ENCODE peak calls at places on chromosomes 11 and 22, in nine cellular contexts. F is fibroblast of lung; Q is substantia nigra; P is naive thymus-derived CD4-positive, alpha-beta T cell; Y is WERI-Rb-1; X is stomach; C is heart left ventricle; S is body of pancreas; T is sigmoid colon. G is an unnamed sample.

GRCh38 chr11:79388201-79388600 is 52.6 kb downstream of the TENM4 start:
- DNase-seq in Y (no peak), S (no peak), F (no peak), X (no peak), Q (no peak), T (no peak), C (no peak), P (no peak), G (no peak)

GRCh38 chr11:24181395-24182047 is 315.3 kb upstream of the LUZP2 start:
- DNase-seq in P (no peak), S (no peak), F (no peak), T (no peak), X (no peak), Y (no peak), Q (no peak), C (no peak), G (no peak)

GRCh38 chr11:83047515-83048225 is 24.0 kb downstream of the RAB30 start:
- DNase-seq in T (no peak), Q (no peak), X (no peak), C (no peak), S (no peak), F (peak; percentile 40), Y (no peak), P (no peak), G (no peak)

GRCh38 chr11:130300567-130300966 is 14.2 kb downstream of the ZBTB44 start:
- DNase-seq in P (no peak), C (no peak), S (no peak), Q (no peak), X (no peak), Y (no peak), F (no peak), T (no peak), G (no peak)

GRCh38 chr11:131584694-131585592 is 214.5 kb downstream of the NTM start:
- DNase-seq in Y (no peak), T (no peak), C (no peak), X (no peak), P (no peak), S (no peak), Q (peak; percentile 96), F (peak; percentile 28), G (no peak)

GRCh38 chr11:79082920-79083319 is 357.9 kb downstream of the TENM4 start:
- DNase-seq in T (no peak), C (no peak), F (no peak), X (no peak), P (no peak), Y (no peak), Q (no peak), S (no peak), G (no peak)

GRCh38 chr11:57751676-57752253 is at the start of gene BTBD18:
- DNase-seq in P (no peak), Y (peak; percentile 29), S (peak; percentile 69), F (peak; percentile 70), C (peak; percentile 37), Q (no peak), X (peak; percentile 56), T (no peak), G (no peak)

GRCh38 chr11:14974723-14975587 is 2.8 kb upstream of the CALCA start:
- DNase-seq in S (peak; percentile 68), Y (peak; percentile 52), T (no peak), P (peak; percentile 49), C (no peak), X (peak; percentile 49), Q (no peak), F (peak; percentile 56), G (no peak)

GRCh38 chr11:110095554-110095953 is 2.4 kb downstream of the ZC3H12C start:
- DNase-seq in C (no peak), P (no peak), S (no peak), F (no peak), Q (no peak), T (no peak), Y (no peak), X (no peak), G (no peak)

GRCh38 chr22:38973289-38974169 is 8.6 kb upstream of the APOBEC3B start:
- DNase-seq in X (peak; percentile 64), F (peak; percentile 37), T (no peak), Y (peak; percentile 37), Q (no peak), C (no peak), S (no peak), P (peak; percentile 54), G (no peak)

DNA sequence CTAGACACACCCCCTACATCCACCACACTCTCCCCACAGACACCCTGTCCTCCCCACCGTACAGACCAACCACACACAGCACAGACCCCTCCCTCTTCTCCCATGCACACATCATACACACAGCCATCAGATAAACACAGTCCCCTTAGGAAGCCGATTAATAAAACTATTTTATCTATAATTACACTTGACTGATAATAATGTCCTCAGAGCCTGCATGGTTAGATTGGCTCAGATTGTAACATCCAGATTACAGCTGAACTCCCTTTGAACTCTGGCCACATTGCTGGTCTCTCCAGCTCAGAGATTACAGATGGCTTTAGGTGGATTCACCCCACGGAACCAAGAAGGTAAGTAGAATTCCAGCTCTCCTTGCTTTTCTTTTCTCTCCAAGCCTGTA is 9.5 kb upstream of the ELF5 start:
- DNase-seq in F (no peak), X (no peak), P (no peak), C (no peak), Y (peak; percentile 34), T (no peak), S (no peak), Q (no peak), G (no peak)
- H3K27ac ChIP-seq in F (no peak overlapping the region), X (no peak overlapping the region), P (no peak overlapping the region), C (no peak overlapping the region), Y (no peak overlapping the region), T (no peak overlapping the region), S (no peak overlapping the region), Q (no peak overlapping the region), G (no peak overlapping the region)

GRCh38 chr22:40009231-40009769 is 14.5 kb downstream of the FAM83F start:
- DNase-seq in F (no peak), T (no peak), P (no peak), X (peak; percentile 41), C (no peak), Y (peak; percentile 93), Q (no peak), S (peak; percentile 47), G (no peak)
- H3K27ac ChIP-seq in F (no peak overlapping the region), T (no peak overlapping the region), P (peak overlapping the region; percentile 61), X (no peak overlapping the region), C (no peak overlapping the region), Y (peak overlapping the region; percentile 90), Q (no peak overlapping the region), S (no peak overlapping the region), G (peak overlapping the region; percentile 53)

DNA sequence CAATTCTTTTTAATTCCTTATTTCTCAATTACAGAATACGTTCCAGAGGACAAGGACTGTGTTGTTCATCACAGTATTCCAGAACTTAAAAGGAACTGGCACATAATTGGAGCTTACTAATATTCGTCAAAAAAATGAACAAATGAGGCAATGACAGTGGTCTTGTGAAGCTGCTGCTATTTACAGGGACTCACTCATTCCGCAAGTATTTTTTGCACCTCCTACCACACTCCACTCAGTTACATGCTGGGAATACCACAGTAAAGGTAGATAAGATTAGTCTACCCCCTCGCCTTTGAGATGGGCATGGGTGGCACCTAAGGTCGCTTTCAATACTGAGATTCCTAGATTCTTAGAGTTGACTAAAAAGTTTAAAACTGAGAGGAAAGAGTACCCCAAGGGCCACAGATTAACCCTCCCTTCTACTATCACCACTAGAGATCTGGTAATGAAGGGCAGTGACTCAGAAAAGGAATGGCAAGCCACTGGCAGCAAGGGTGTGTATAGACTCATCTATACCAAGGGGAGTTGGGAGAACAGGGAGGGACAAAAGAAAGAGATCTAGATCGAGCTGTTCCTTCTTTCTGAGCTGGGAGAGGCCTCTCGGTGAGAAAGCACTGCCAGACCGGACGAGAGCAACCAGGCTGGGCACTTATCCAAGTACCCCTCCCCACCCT is 85.0 kb downstream of the RPL27A start:
- DNase-seq in C (no peak), F (no peak), X (peak; percentile 23), Q (no peak), T (no peak), Y (no peak), S (no peak), P (no peak), G (no peak)
- H3K27ac ChIP-seq in C (peak overlapping the region; percentile 75), F (peak overlapping the region; percentile 74), X (peak overlapping the region; percentile 86), Q (no peak overlapping the region), T (peak overlapping the region; percentile 95), Y (no peak overlapping the region), S (peak overlapping the region; percentile 2), P (no peak overlapping the region), G (peak overlapping the region; percentile 84)

GRCh38 chr22:46775364-46775758 is 12.9 kb downstream of the TBC1D22A start:
- DNase-seq in T (no peak), P (no peak), Y (no peak), C (no peak), X (no peak), Q (no peak), S (no peak), F (no peak), G (no peak)

GRCh38 chr22:46774456-46775363 is 12.3 kb downstream of the TBC1D22A start:
- DNase-seq in X (no peak), F (no peak), C (no peak), P (no peak), Y (no peak), Q (no peak), S (no peak), T (no peak), G (no peak)

GRCh38 chr22:46776876-46777608 is 14.6 kb downstream of the TBC1D22A start:
- DNase-seq in C (no peak), X (no peak), P (no peak), Q (no peak), Y (no peak), S (no peak), F (no peak), T (no peak), G (no peak)

GRCh38 chr22:46776486-46776826 is 14.0 kb downstream of the TBC1D22A start:
- DNase-seq in T (no peak), S (no peak), C (no peak), X (no peak), Y (no peak), P (no peak), F (no peak), Q (no peak), G (no peak)

DNA sequence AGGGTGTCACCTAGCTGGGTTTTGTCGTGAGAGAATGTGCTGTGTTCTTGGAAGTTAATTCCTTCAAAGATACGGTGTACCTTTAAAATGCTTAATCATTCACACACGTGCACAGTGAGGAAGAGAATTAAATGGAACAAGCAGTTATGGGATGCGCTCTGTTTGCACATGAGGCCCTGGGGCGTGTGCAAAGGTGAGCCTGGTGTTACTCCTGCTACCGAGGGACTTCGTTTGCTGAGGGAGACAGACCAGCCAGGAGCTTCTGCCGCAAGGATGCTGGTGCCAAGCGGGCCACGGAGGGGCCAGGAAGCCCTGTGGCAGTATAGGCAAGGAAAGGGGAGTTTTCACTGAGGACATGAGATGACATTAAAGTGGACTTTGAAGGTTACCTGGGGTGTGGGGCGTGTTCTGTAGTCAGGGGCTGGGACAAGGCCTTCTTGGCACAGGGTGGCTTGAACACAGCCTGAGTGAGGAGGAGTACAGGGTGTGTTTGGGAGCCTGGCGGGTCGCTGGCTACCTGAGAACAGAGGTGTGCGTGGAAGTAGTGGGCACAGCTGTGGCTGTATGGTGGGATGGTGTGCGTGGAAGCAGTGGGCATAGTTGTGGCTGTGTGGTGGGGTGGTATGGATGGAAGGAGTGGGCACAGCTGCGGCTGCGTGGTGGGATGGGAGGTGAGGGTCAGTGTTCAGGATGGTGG is 13.5 kb downstream of the TBC1D22A start:
- DNase-seq in Q (no peak), T (no peak), S (no peak), F (no peak), Y (no peak), X (no peak), C (no peak), P (no peak), G (no peak)
- H3K27ac ChIP-seq in Q (peak overlapping the region; percentile 16), T (no peak overlapping the region), S (peak overlapping the region; percentile 77), F (no peak overlapping the region), Y (no peak overlapping the region), X (no peak overlapping the region), C (no peak overlapping the region), P (peak overlapping the region; percentile 70), G (peak overlapping the region; percentile 86)

GRCh38 chr11:122645847-122646246 is 9.7 kb upstream of the UBASH3B start:
- DNase-seq in S (no peak), T (no peak), P (no peak), Q (no peak), F (no peak), C (no peak), Y (no peak), X (no peak), G (no peak)
- H3K27ac ChIP-seq in S (no peak overlapping the region), T (no peak overlapping the region), P (no peak overlapping the region), Q (no peak overlapping the region), F (no peak overlapping the region), C (no peak overlapping the region), Y (no peak overlapping the region), X (no peak overlapping the region), G (peak overlapping the region; percentile 68)

G was measured in epithelial cell of prostate.